ENCODE peak calls at places on chromosomes 1 and 21, in five cellular contexts. K is dorsolateral prefrontal cortex; J is lower lobe of right lung; W is fibroblast of lung; E is activated CD8-positive, alpha-beta T cell treated with anti-CD3 and anti-CD28 coated beads for 36 hours. G is an unnamed sample.

GRCh38 chr1:36570016-36570415 is 87.3 kb upstream of the CSF3R start:
- DNase-seq in W (no peak), J (peak; percentile 39), E (no peak), K (no peak), G (no peak)

GRCh38 chr1:108583757-108584156 is 23.9 kb downstream of the EEIG2 start:
- DNase-seq in K (no peak), W (no peak), E (no peak), J (no peak), G (no peak)

GRCh38 chr1:226975909-226976670 is 36.0 kb downstream of the COQ8A start:
- DNase-seq in K (no peak), E (no peak), W (no peak), J (no peak), G (no peak)

GRCh38 chr1:176669782-176670181 is 206.8 kb downstream of the PAPPA2 start:
- DNase-seq in W (no peak), E (no peak), K (no peak), J (no peak), G (no peak)

GRCh38 chr1:205922806-205923205 is 20.4 kb downstream of the SLC26A9 start:
- DNase-seq in E (no peak), J (no peak), K (no peak), W (no peak), G (no peak)

GRCh38 chr1:171727778-171728177 is 14.1 kb downstream of the VAMP4 start:
- DNase-seq in K (no peak), E (no peak), W (no peak), J (no peak), G (no peak)

GRCh38 chr1:187342495-187342894 is 513.7 kb downstream of the PLA2G4A start:
- DNase-seq in E (no peak), W (no peak), K (no peak), J (no peak), G (no peak)

GRCh38 chr1:212284332-212284743 is 872 bp upstream of the PPP2R5A start:
- DNase-seq in W (peak; percentile 40), E (no peak), J (no peak), K (no peak), G (no peak)

GRCh38 chr1:225601902-225602589 is 50.9 kb downstream of the ENAH start:
- DNase-seq in W (no peak), K (no peak), J (no peak), E (no peak), G (no peak)

GRCh38 chr1:218472885-218473284 is 127.7 kb downstream of the TGFB2 start:
- DNase-seq in K (no peak), W (no peak), E (no peak), J (no peak), G (no peak)

GRCh38 chr1:213201380-213202155 is 150.5 kb downstream of the RPS6KC1 start:
- DNase-seq in E (no peak), K (no peak), W (no peak), J (no peak), G (no peak)

GRCh38 chr1:88736633-88737248 is 52.7 kb downstream of the PKN2 start:
- DNase-seq in K (no peak), W (peak; percentile 29), E (peak; percentile 17), J (no peak), G (peak; percentile 4)

GRCh38 chr1:55708781-55709180 is 493.6 kb upstream of the USP24 start:
- DNase-seq in K (no peak), E (no peak), J (no peak), W (no peak), G (no peak)

GRCh38 chr1:45864765-45865164 is 61.4 kb downstream of the MAST2 start:
- DNase-seq in J (no peak), W (peak; percentile 29), K (no peak), E (no peak), G (no peak)

GRCh38 chr21:29875873-29876272 is 63.9 kb downstream of the GRIK1 start:
- DNase-seq in W (no peak), K (no peak), J (no peak), E (no peak), G (no peak)

GRCh38 chr1:21229246-21230000 is 52.7 kb upstream of the EIF4G3 start:
- DNase-seq in E (no peak), K (no peak), J (no peak), W (peak; percentile 73), G (no peak)

GRCh38 chr1:93707956-93708355 is 26.3 kb upstream of the BCAR3 start:
- DNase-seq in J (no peak), K (no peak), W (no peak), E (peak; percentile 82), G (no peak)

GRCh38 chr1:29973406-29973805 is 737.1 kb downstream of the PTPRU start:
- DNase-seq in W (peak; percentile 18), K (no peak), J (no peak), E (no peak), G (no peak)

GRCh38 chr1:5863238-5863637 is 129.0 kb downstream of the NPHP4 start:
- DNase-seq in W (no peak), K (no peak), E (no peak), J (no peak), G (no peak)

GRCh38 chr1:2394220-2394619 is 2.6 kb downstream of the RER1 start:
- DNase-seq in E (no peak), W (no peak), J (no peak), K (no peak), G (no peak)

GRCh38 chr1:218957971-218958370 is 215.7 kb upstream of the LYPLAL1 start:
- DNase-seq in W (no peak), E (no peak), K (no peak), J (no peak), G (no peak)

GRCh38 chr21:34166468-34166867 is 93.1 kb downstream of the MRPS6 start:
- DNase-seq in K (no peak), J (no peak), W (peak; percentile 23), E (peak; percentile 18), G (no peak)

GRCh38 chr21:31929548-31929947 is 56.7 kb downstream of the HUNK start:
- DNase-seq in K (no peak), J (no peak), W (no peak), E (no peak), G (no peak)

GRCh38 chr1:41305576-41306365 is 55.5 kb upstream of the FOXO6 start:
- DNase-seq in W (no peak), E (no peak), K (no peak), J (no peak), G (no peak)

GRCh38 chr1:246798606-246799496 is 74.6 kb downstream of the SCCPDH start:
- DNase-seq in J (no peak), K (no peak), E (no peak), W (no peak), G (no peak)

GRCh38 chr1:16026723-16027484 is 5.1 kb downstream of the CLCNKA start:
- DNase-seq in J (no peak), E (peak; percentile 48), K (no peak), W (no peak), G (no peak)

GRCh38 chr1:74908131-74908530 is 175.2 kb downstream of the TYW3 start:
- DNase-seq in E (no peak), W (no peak), K (no peak), J (no peak), G (no peak)

GRCh38 chr1:108664426-108664950 is 3.6 kb upstream of the HENMT1 start:
- DNase-seq in E (no peak), K (no peak), J (no peak), W (no peak), G (no peak)

GRCh38 chr1:154755858-154756730 is 114.0 kb downstream of the KCNN3 start:
- DNase-seq in J (no peak), E (peak; percentile 61), K (no peak), W (peak; percentile 62), G (no peak)

GRCh38 chr1:104853276-104853675 is 1103.6 kb downstream of the AMY1C start:
- DNase-seq in E (no peak), J (no peak), K (no peak), W (no peak), G (no peak)

GRCh38 chr1:104856091-104856490 is 1106.4 kb downstream of the AMY1C start:
- DNase-seq in W (no peak), E (no peak), K (no peak), J (peak; percentile 33), G (no peak)

GRCh38 chr1:104855550-104855949 is 1105.9 kb downstream of the AMY1C start:
- DNase-seq in W (no peak), K (no peak), E (no peak), J (no peak), G (no peak)

GRCh38 chr1:104856518-104856917 is 1106.8 kb downstream of the AMY1C start:
- DNase-seq in E (no peak), J (no peak), W (no peak), K (no peak), G (no peak)

DNA sequence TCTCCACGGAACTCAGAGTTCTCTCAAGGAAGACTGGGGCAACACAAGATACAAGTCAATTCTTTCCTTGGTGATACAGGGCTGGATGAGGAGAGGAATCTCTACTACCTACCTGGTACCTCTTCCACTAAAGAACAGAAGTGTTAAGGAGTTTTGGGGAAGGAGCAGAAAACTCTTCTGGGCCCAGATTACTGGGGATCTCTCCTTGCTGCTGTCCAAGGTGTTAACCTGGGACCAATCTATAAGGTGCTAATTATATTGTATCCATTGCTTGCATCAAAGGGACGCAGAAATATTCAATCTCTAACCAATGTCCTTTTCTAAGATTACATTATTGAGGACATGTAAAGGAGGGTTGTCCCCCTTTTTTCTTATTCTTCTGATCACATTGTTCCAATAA is 1102.5 kb downstream of the AMY1C start:
- DNase-seq in K (no peak), W (no peak), J (no peak), E (no peak), G (no peak)
- TF ChIP-seq CTCF in K (no peak), W (no peak), J (no peak), E (no peak), G (no peak)

DNA sequence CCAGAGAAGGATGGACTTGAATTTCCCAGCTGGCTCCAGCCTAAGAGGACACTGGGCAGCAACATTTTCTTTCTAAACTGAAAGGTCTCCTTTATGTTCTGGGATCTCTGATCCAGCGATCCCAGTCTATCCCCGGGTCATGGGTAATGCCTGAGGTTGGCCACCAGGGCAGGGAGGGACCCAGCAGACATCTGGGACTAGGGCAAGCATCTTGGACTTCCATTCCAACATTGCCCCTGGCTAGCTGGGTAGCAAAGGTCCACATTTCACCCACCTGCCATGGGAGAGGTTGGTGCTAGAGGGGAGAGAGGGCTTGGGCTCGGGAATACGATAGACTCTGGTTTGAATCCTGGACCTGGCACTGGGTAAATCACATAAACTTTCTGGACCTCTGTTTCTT is 84.6 kb downstream of the LRRN2 start:
- DNase-seq in E (no peak), K (no peak), J (no peak), W (no peak), G (no peak)
- TF ChIP-seq CTCF in E (no peak), K (no peak), J (no peak), W (no peak), G (no peak)

DNA sequence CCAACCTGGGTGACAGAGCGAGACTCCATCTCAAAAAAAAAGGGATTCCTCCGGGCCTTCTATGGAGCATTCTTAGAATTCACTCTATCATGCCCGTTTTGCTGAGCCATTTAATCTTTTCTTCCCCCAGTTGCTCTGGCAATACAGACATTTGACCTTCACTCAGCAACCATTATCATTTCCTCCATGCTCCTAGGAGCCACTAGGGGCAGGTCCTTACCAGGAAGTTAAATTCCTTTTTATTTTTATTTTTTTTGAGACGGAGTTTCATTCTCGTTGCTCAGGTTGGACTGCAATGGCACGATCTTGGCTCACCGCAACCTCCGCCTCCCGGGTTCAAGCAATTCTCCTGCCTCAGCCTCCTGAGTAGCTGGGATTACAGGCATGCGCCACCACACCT is 9.7 kb upstream of the CGN start:
- DNase-seq in E (no peak), J (no peak), K (no peak), W (no peak), G (no peak)
- TF ChIP-seq CTCF in E (no peak), J (no peak), K (no peak), W (peak; percentile 22), G (no peak)

GRCh38 chr1:101652476-101652875 is 344.2 kb downstream of the OLFM3 start:
- DNase-seq in J (no peak), E (no peak), W (no peak), K (no peak), G (no peak)

GRCh38 chr1:101653482-101653946 is 343.2 kb downstream of the OLFM3 start:
- DNase-seq in W (no peak), J (no peak), K (no peak), E (peak; percentile 2), G (no peak)
- TF ChIP-seq CTCF in W (peak; percentile 53), J (no peak), K (no peak), E (no peak), G (peak; percentile 7)